ENCODE peak calls at places on chromosome 7, in ten cellular contexts. I is left ventricle myocardium inferior, X is GM13977, S is body of pancreas, E is psoas muscle, F is AG04450, W is adrenal gland, L is astrocyte of the spinal cord, N is endothelial cell of umbilical vein, M is SK-N-SH. C is an unnamed sample.

GRCh38 chr7:158733762-158734494 is 29.3 kb upstream of the NCAPG2 start:
- DNase-seq in I (no peak), X (no peak), S (no peak), E (no peak), F (no peak), W (no peak), L (no peak), N (no peak), M (no peak), C (no peak)

GRCh38 chr7:2701832-2702593 is 14.0 kb downstream of the AMZ1 start:
- DNase-seq in I (peak; percentile 39), X (no peak), S (peak; percentile 29), E (peak; percentile 74), F (no peak), W (peak; percentile 45), L (no peak), N (no peak), M (peak; percentile 66), C (no peak)

GRCh38 chr7:125358551-125359167 is 429.0 kb upstream of the POT1 start:
- DNase-seq in I (no peak), X (no peak), S (no peak), E (no peak), F (no peak), W (no peak), L (no peak), N (peak; percentile 10), M (no peak), C (no peak)

GRCh38 chr7:70044064-70044463 is 445.8 kb downstream of the AUTS2 start:
- DNase-seq in I (no peak), X (no peak), S (no peak), E (no peak), F (no peak), W (no peak), L (no peak), N (no peak), M (peak; percentile 61), C (no peak)

GRCh38 chr7:80231719-80232118 is 97.1 kb downstream of the GNAI1 start:
- DNase-seq in I (no peak), X (no peak), S (no peak), E (no peak), F (no peak), W (no peak), L (peak; percentile 51), N (no peak), M (no peak), C (no peak)

GRCh38 chr7:157602581-157602980 is 265.8 kb downstream of the DNAJB6 start:
- DNase-seq in I (no peak), X (no peak), S (no peak), E (no peak), F (no peak), W (no peak), L (no peak), N (no peak), M (no peak), C (no peak)

GRCh38 chr7:20447021-20447420 is 116.3 kb downstream of the ITGB8 start:
- DNase-seq in I (no peak), X (peak; percentile 21), S (no peak), E (no peak), F (no peak), W (no peak), L (no peak), N (no peak), M (no peak), C (no peak)

GRCh38 chr7:123154231-123154860 is 45.4 kb downstream of the SLC13A1 start:
- DNase-seq in I (peak; percentile 28), X (peak; percentile 29), S (peak; percentile 80), E (peak; percentile 29), F (peak; percentile 3), W (peak; percentile 86), L (peak; percentile 83), N (peak; percentile 86), M (peak; percentile 49), C (peak; percentile 13)

GRCh38 chr7:124033093-124033806 is 383 bp upstream of the TMEM229A start:
- DNase-seq in I (peak; percentile 22), X (peak; percentile 19), S (peak; percentile 78), E (peak; percentile 10), F (no peak), W (peak; percentile 28), L (no peak), N (no peak), M (peak; percentile 85), C (peak; percentile 12)

GRCh38 chr7:150988230-150989226 is 2.3 kb upstream of the NOS3 start:
- DNase-seq in I (peak; percentile 72), X (peak; percentile 85), S (no peak), E (peak; percentile 64), F (no peak), W (peak; percentile 73), L (no peak), N (peak; percentile 87), M (peak; percentile 95), C (peak; percentile 85)

GRCh38 chr7:158957507-158957900 is 101.1 kb downstream of the DYNC2I1 start:
- DNase-seq in I (no peak), X (no peak), S (peak; percentile 37), E (no peak), F (no peak), W (no peak), L (no peak), N (no peak), M (peak; percentile 75), C (no peak)

GRCh38 chr7:157018997-157019591 is 8.6 kb upstream of the MNX1 start:
- DNase-seq in I (no peak), X (peak; percentile 52), S (peak; percentile 37), E (no peak), F (no peak), W (no peak), L (no peak), N (no peak), M (peak; percentile 58), C (no peak)

DNA sequence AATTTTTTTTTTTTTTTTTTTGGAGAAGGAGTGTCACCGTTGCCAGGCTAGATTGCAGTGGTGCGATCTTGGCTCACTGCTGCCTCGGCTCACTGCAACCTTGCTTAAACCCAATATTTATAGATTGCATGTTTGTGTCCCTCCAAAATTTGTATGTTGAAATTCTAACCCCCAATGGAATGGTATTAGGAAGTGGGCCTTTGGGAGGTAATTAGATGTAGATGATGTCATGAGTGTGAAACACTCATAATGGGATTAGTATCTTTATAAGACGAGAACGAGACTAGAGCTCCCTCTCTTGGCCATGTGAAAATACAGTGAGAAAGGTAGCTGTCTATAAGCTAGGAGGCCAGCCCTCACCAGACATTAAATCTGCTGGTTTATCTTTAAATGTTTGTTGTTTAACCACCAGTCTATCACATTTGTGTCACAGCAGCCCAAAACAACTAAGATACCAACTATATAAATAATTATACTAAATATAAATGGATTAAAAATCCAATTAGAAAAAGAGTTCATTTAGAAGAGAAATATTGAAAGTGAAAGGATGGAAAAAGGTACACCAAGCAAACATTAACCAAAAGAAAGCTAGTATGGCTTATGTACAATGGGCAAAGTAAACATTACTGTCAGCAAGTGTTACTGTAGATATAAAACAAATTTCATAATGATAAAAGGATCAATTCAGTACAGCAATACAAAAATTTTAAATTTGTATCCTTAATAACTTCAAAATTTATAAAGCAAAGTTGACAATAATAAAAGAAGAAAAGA is 9.3 kb downstream of the TCAF1 start:
- DNase-seq in I (no peak), X (no peak), S (no peak), E (no peak), F (no peak), W (no peak), L (peak; percentile 40), N (peak; percentile 61), M (no peak), C (no peak)
- TF ChIP-seq CTCF in I (no peak), X (peak; percentile 61), S (no peak), E (no peak), F (no peak), W (no peak), L (peak; percentile 44), N (peak; percentile 46), M (peak; percentile 21), C (no peak)

DNA sequence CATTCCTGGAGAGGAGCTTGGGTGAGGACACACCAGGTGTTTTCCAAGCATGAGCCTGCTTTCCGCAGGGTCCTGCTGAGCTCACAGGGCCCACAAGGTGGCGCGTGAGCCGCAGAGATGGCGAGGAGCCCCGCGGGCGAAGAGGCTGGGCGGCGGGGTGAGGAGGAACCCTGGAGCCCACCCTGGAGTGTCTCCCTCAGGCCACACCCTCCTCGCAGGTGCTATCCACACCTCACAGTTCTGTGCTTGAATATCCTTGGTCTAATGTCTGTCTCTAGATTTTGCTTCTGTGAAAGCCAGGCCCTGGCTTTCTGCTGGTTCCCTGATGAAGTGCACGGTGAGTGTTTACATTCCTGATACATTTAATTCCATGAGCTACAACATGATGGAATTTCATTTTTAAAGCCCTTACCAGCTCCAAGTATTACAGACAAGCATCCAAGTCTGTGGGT is 433.6 kb downstream of the ACTR3B start:
- DNase-seq in I (no peak), X (peak; percentile 24), S (peak; percentile 26), E (no peak), F (no peak), W (peak; percentile 23), L (no peak), N (no peak), M (peak; percentile 74), C (peak; percentile 54)
- TF ChIP-seq CTCF in I (peak; percentile 68), X (peak; percentile 64), S (peak; percentile 50), E (peak; percentile 45), F (no peak), W (peak; percentile 19), L (no peak), N (no peak), M (peak; percentile 29), C (peak; percentile 54)

GRCh38 chr7:100040575-100040974 is 9.0 kb upstream of the ZSCAN21 start:
- DNase-seq in I (no peak), X (no peak), S (no peak), E (no peak), F (no peak), W (no peak), L (no peak), N (no peak), M (no peak), C (no peak)

GRCh38 chr7:100049441-100050291 is at the start of gene ZSCAN21:
- DNase-seq in I (peak; percentile 87), X (peak; percentile 87), S (peak; percentile 84), E (peak; percentile 90), F (peak; percentile 62), W (peak; percentile 88), L (peak; percentile 88), N (peak; percentile 81), M (peak; percentile 96), C (peak; percentile 93)

GRCh38 chr7:100048680-100049079 is 894 bp upstream of the ZSCAN21 start:
- DNase-seq in I (no peak), X (no peak), S (no peak), E (no peak), F (no peak), W (no peak), L (no peak), N (no peak), M (no peak), C (no peak)

DNA sequence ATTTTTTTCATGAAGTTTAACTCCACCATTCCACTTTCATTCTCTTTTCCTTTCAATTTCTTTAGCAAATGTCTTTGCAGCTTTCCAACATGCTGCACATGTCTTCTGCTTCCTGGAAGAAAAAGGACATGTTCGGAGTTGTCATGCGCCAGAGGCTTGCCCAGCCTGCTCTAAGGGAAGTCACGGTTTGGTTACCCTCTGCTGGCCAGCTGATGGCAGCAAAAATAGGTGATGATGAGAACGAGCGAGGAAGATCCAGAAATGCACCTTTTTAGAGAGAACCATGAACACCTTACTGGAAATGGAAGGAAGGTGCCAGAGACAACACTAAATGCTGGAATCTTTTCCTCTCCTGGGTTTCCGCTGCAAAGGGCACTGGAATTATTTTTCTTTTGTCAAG is 4.9 kb upstream of the ZSCAN21 start:
- DNase-seq in I (no peak), X (peak; percentile 30), S (peak; percentile 43), E (no peak), F (no peak), W (peak; percentile 47), L (no peak), N (no peak), M (peak; percentile 28), C (peak; percentile 59)
- TF ChIP-seq CTCF in I (no peak), X (peak; percentile 10), S (peak; percentile 30), E (no peak), F (no peak), W (no peak), L (no peak), N (no peak), M (peak; percentile 14), C (no peak)

GRCh38 chr7:107471292-107472070 is 1.6 kb downstream of the GPR22 start:
- DNase-seq in I (no peak), X (no peak), S (no peak), E (no peak), F (no peak), W (no peak), L (no peak), N (peak; percentile 35), M (no peak), C (no peak)
- TF ChIP-seq CTCF in I (peak; percentile 55), X (no peak), S (no peak), E (no peak), F (no peak), W (no peak), L (no peak), N (no peak), M (peak; percentile 30), C (no peak)